ENCODE peak calls at places on chromosomes 16 and 17, in ten cellular contexts. E, P, Z, U, W, Q, M, A, V and B are unnamed samples.

GRCh38 chr17:45363498-45363897 is 46.7 kb upstream of the MAP3K14 start:
- DNase-seq in E (no peak), P (no peak), U (no peak), Q (no peak), W (no peak), V (no peak), M (no peak), A (no peak), Z (no peak), B (no peak)

GRCh38 chr17:3976675-3977171 is 12.5 kb upstream of the ATP2A3 start:
- DNase-seq in V (no peak), Z (no peak), Q (no peak), P (no peak), M (peak), A (no peak), E (no peak), U (no peak), W (no peak), B (no peak)

GRCh38 chr17:40675905-40676304 is 10.9 kb upstream of the KRT222 start:
- DNase-seq in A (no peak), Z (no peak), P (no peak), W (no peak), M (no peak), V (no peak), U (no peak), E (no peak), Q (no peak), B (no peak)

GRCh38 chr17:77742579-77742978 is 215.9 kb upstream of the TNRC6C start:
- DNase-seq in V (no peak), Z (no peak), U (no peak), A (no peak), W (no peak), E (no peak), M (peak), P (no peak), Q (no peak), B (no peak)

GRCh38 chr17:74519951-74520553 is 11.2 kb downstream of the CD300LB start:
- DNase-seq in A (no peak), E (no peak), Z (no peak), M (peak), P (peak), Q (no peak), U (peak), W (no peak), V (no peak), B (no peak)

GRCh38 chr16:71564377-71564967 is 12.4 kb downstream of the TAT start:
- DNase-seq in E (no peak), A (no peak), M (no peak), U (no peak), W (peak), Q (no peak), Z (no peak), V (no peak), P (no peak), B (no peak)

GRCh38 chr16:69479806-69480205 is 55.4 kb downstream of the CYB5B start:
- DNase-seq in A (no peak), U (no peak), E (no peak), Q (no peak), Z (peak), P (no peak), M (no peak), V (no peak), W (no peak), B (no peak)

GRCh38 chr16:71846443-71846842 is 667 bp downstream of the ATXN1L start:
- DNase-seq in P (no peak), W (peak), Z (peak), A (no peak), Q (no peak), V (no peak), E (no peak), U (no peak), M (no peak), B (peak)

GRCh38 chr17:47605006-47605405 is 44.7 kb upstream of the KPNB1 start:
- DNase-seq in W (no peak), U (no peak), M (no peak), A (no peak), Z (no peak), Q (no peak), E (no peak), P (no peak), V (no peak), B (no peak)

GRCh38 chr16:3712830-3713476 is 4.4 kb downstream of the TRAP1 start:
- DNase-seq in Q (no peak), W (no peak), Z (peak), V (no peak), M (no peak), P (no peak), U (no peak), E (no peak), A (no peak), B (no peak)

GRCh38 chr17:40290629-40291296 is 3.1 kb downstream of the CDC6 start:
- DNase-seq in P (no peak), M (no peak), E (peak), A (no peak), U (no peak), V (peak), Q (no peak), Z (peak), W (peak), B (peak)

GRCh38 chr16:2586241-2586640 is 48.4 kb downstream of the PDPK1 start:
- DNase-seq in V (no peak), M (no peak), U (no peak), W (no peak), Z (no peak), Q (no peak), P (no peak), A (no peak), E (no peak), B (no peak)

GRCh38 chr17:81341347-81342061 is 46.4 kb upstream of the SLC38A10 start:
- DNase-seq in A (no peak), M (no peak), V (no peak), W (no peak), Z (no peak), E (no peak), U (no peak), Q (no peak), P (no peak), B (no peak)

GRCh38 chr16:87437911-87438610 is 45.9 kb downstream of the MAP1LC3B start:
- DNase-seq in A (no peak), M (no peak), U (no peak), P (no peak), Q (no peak), E (no peak), W (no peak), V (no peak), Z (no peak), B (no peak)
- TF ChIP-seq CTCF in A (no peak), M (no peak), U (no peak), P (no peak), Q (no peak), E (no peak), W (no peak), V (no peak), Z (no peak), B (no peak)

GRCh38 chr16:56931253-56931768 is 631 bp upstream of the HERPUD1 start:
- DNase-seq in Z (no peak), U (no peak), A (no peak), V (no peak), W (no peak), Q (no peak), P (peak), M (peak), E (no peak), B (no peak)

GRCh38 chr16:56930516-56931252 is 1.3 kb upstream of the HERPUD1 start:
- DNase-seq in W (no peak), E (no peak), U (no peak), Q (no peak), M (no peak), A (no peak), V (no peak), Z (no peak), P (no peak), B (no peak)

GRCh38 chr16:56932588-56933265 is 785 bp downstream of the HERPUD1 start:
- DNase-seq in W (peak), Z (peak), P (peak), A (no peak), E (peak), V (no peak), U (no peak), M (peak), Q (peak), B (no peak)

GRCh38 chr16:56933266-56933619 is 1.3 kb downstream of the HERPUD1 start:
- DNase-seq in U (no peak), E (no peak), P (no peak), Z (no peak), Q (no peak), W (peak), A (no peak), V (no peak), M (no peak), B (no peak)

GRCh38 chr16:56931769-56932587 is at the start of gene HERPUD1:
- DNase-seq in U (peak), Q (peak), P (peak), A (peak), V (peak), Z (peak), E (peak), W (peak), M (peak), B (peak)
- TF ChIP-seq CTCF in U (peak), Q (peak), P (no peak), A (no peak), V (peak), Z (no peak), E (peak), W (peak), M (no peak), B (no peak)

GRCh38 chr17:56977673-56978395 is at the start of gene SCPEP1:
- DNase-seq in Z (peak), U (peak), P (peak), E (peak), Q (peak), M (peak), V (peak), W (peak), A (no peak), B (no peak)
- TF ChIP-seq CTCF in Z (no peak), U (no peak), P (no peak), E (no peak), Q (no peak), M (no peak), V (no peak), W (no peak), A (no peak), B (no peak)

DNA sequence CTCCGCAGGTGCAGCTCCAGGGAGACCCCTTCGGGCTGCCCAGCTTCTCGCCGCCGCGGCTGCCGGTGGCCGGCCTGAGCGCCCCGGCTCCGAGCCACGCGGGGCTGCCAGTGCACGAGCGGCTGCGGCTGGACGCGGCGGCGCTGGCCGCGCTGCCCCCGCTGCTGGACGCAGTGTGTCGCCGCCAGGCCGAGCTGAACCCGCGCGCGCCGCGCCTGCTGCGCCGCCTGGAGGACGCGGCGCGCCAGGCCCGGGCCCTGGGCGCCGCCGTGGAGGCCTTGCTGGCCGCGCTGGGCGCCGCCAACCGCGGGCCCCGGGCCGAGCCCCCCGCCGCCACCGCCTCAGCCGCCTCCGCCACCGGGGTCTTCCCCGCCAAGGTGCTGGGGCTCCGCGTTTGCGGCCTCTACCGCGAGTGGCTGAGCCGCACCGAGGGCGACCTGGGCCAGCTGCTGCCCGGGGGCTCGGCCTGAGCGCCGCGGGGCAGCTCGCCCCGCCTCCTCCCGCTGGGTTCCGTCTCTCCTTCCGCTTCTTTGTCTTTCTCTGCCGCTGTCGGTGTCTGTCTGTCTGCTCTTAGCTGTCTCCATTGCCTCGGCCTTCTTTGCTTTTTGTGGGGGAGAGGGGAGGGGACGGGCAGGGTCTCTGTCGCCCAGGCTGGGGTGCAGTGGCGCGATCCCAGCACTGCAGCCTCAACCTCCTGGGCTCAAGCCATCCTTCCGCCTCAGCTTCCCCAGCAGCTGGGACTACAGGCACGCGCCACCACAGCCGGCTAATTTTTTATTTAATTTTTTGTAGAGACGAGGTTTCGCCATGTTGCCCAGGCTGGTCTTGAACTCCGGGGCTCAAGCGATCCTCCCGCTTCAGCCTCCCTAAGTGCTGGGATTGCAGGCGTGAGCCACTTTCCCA is 5.9 kb downstream of the CTF1 start:
- DNase-seq in A (no peak), W (peak), P (peak), Q (peak), V (no peak), Z (peak), U (peak), E (peak), M (peak), B (no peak)
- TF ChIP-seq CTCF in A (no peak), W (no peak), P (peak), Q (peak), V (no peak), Z (no peak), U (peak), E (peak), M (peak), B (peak)

DNA sequence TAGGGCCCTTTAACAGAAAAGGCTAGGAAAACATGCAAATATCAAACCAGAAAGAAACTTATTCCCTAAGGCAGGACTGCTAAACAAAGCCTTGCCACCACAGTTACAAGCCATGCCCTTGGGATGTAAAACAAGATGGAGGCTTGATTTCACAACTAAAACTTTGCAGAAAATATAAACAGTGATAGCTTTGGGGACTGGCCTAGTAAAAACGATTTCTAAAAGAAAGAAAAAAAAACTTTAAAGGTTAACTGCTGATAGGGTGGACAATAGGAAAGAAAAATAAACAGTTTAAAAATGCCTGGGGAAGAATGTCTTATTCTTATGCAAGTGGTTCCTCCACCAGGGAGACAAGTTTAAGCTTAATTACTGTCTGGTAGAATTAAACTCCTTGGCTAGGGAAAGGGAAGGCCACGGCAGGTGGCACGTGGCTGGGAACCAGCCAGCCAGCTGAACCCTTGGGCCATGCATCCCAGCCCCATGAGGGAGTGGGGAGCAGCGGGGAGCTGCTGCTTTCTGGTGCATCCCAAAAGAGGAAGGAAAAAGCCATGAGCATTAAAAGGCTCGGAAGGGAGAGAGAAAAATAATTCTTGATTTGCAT is 10.7 kb upstream of the TMC5 start:
- DNase-seq in Z (no peak), U (no peak), V (no peak), Q (no peak), P (no peak), E (no peak), A (no peak), M (no peak), W (no peak), B (no peak)
- TF ChIP-seq CTCF in Z (no peak), U (no peak), V (no peak), Q (no peak), P (no peak), E (no peak), A (no peak), M (no peak), W (no peak), B (no peak)